ENCODE peak calls at places on chromosomes 13 and 19, in four cellular contexts. P is IMR-90, K is neuronal stem cell, B is mesendoderm. W is an unnamed sample.

GRCh38 chr13:25981060-25981459 is 70.8 kb downstream of the SHISA2 start:
- DNase-seq in P (no peak), K (no peak), B (no peak), W (no peak)

GRCh38 chr13:41588899-41589298 is 131.5 kb downstream of the RGCC start:
- DNase-seq in K (no peak), P (peak; percentile 97), B (peak; percentile 23), W (peak; percentile 93)

GRCh38 chr13:71028884-71029283 is 838.1 kb downstream of the DACH1 start:
- DNase-seq in P (no peak), B (no peak), K (no peak), W (no peak)

GRCh38 chr13:23723463-23723862 is 153.3 kb downstream of the TNFRSF19 start:
- DNase-seq in P (peak; percentile 78), K (no peak), B (no peak), W (peak; percentile 52)

GRCh38 chr13:95301135-95301946 is at the start of gene ABCC4:
- DNase-seq in B (peak; percentile 88), K (peak; percentile 73), P (peak; percentile 72), W (peak; percentile 89)

GRCh38 chr13:35908221-35908620 is 223.0 kb downstream of the DCLK1 start:
- DNase-seq in K (no peak), P (no peak), B (no peak), W (no peak)

GRCh38 chr19:36686365-36687213 is 823 bp upstream of the ZNF567 start:
- DNase-seq in B (peak; percentile 10), K (no peak), P (peak; percentile 5), W (peak; percentile 8)

GRCh38 chr19:55369651-55370304 is 485 bp downstream of the IL11 start:
- DNase-seq in P (peak; percentile 76), B (peak; percentile 92), K (peak; percentile 63), W (peak; percentile 85)

GRCh38 chr19:1867359-1867724 is 4.0 kb upstream of the KLF16 start:
- DNase-seq in K (no peak), B (no peak), P (no peak), W (no peak)

GRCh38 chr13:76715621-76716020 is 170.6 kb downstream of the KCTD12 start:
- DNase-seq in P (no peak), K (no peak), B (no peak), W (no peak)

GRCh38 chr13:42487221-42487620 is 86.7 kb upstream of the TNFSF11 start:
- DNase-seq in P (peak; percentile 21), K (no peak), B (no peak), W (no peak)

GRCh38 chr13:80399340-80400163 is 58.6 kb upstream of the SPRY2 start:
- DNase-seq in B (no peak), P (no peak), K (no peak), W (no peak)

GRCh38 chr13:29994911-29995601 is 144.6 kb upstream of the UBL3 start:
- DNase-seq in B (no peak), K (no peak), P (no peak), W (peak; percentile 14)

GRCh38 chr19:17304386-17305047 is 1.2 kb upstream of the MRPL34 start:
- DNase-seq in P (no peak), K (no peak), B (no peak), W (no peak)

GRCh38 chr19:17159466-17160393 is 55.4 kb upstream of the USE1 start:
- DNase-seq in K (no peak), P (peak; percentile 6), B (peak; percentile 61), W (no peak)

GRCh38 chr19:16849168-16849567 is 20.0 kb downstream of the SIN3B start:
- DNase-seq in K (no peak), P (peak; percentile 62), B (no peak), W (peak; percentile 45)

GRCh38 chr19:39916851-39917396 is 17.5 kb downstream of the FCGBP start:
- DNase-seq in B (no peak), K (no peak), P (no peak), W (no peak)

GRCh38 chr19:495440-496332 is 600 bp upstream of the MADCAM1 start:
- DNase-seq in B (peak; percentile 78), K (no peak), P (peak; percentile 39), W (peak; percentile 43)

GRCh38 chr13:113406321-113407102 is 42.6 kb upstream of the GRTP1 start:
- DNase-seq in P (no peak), K (no peak), B (no peak), W (no peak)

GRCh38 chr13:100409132-100409531 is 179.5 kb downstream of the GGACT start:
- DNase-seq in K (no peak), P (peak; percentile 8), B (peak; percentile 52), W (peak; percentile 28)

GRCh38 chr19:36136975-36137686 is 2.7 kb upstream of the CAPNS1 start:
- DNase-seq in K (no peak), B (peak; percentile 21), P (peak; percentile 23), W (no peak)

GRCh38 chr13:76271728-76272232 is 614.4 kb downstream of the KCTD12 start:
- DNase-seq in B (peak; percentile 63), P (peak; percentile 7), K (no peak), W (no peak)

GRCh38 chr13:53743906-53744305 is 715.3 kb downstream of the OLFM4 start:
- DNase-seq in P (no peak), B (peak; percentile 43), K (no peak), W (no peak)

GRCh38 chr19:32349724-32350475 is 4.5 kb downstream of the ZNF507 start:
- DNase-seq in B (no peak), K (no peak), P (peak; percentile 47), W (no peak)

GRCh38 chr13:33355470-33355869 is 69.9 kb upstream of the STARD13 start:
- DNase-seq in P (peak; percentile 55), B (no peak), K (no peak), W (peak; percentile 77)

GRCh38 chr13:101660711-101661110 is 208.2 kb downstream of the ITGBL1 start:
- DNase-seq in K (no peak), P (no peak), B (no peak), W (no peak)

GRCh38 chr19:51702754-51703654 is 9.9 kb downstream of the SPACA6 start:
- DNase-seq in K (no peak), B (peak; percentile 91), P (no peak), W (peak; percentile 28)

GRCh38 chr13:103067751-103068563 is 1.7 kb upstream of the SLC10A2 start:
- DNase-seq in B (peak; percentile 57), P (no peak), K (no peak), W (no peak)

GRCh38 chr19:16623576-16623975 is 4.4 kb downstream of the MED26 start:
- DNase-seq in P (no peak), K (no peak), B (no peak), W (no peak)

GRCh38 chr13:25292301-25292700 is 5.0 kb upstream of the MTMR6 start:
- DNase-seq in B (peak; percentile 48), P (peak; percentile 47), K (no peak), W (peak; percentile 33)

GRCh38 chr19:18995804-18996241 is 37.5 kb downstream of the SUGP2 start:
- DNase-seq in K (peak; percentile 38), B (peak; percentile 94), P (peak; percentile 96), W (peak; percentile 92)

GRCh38 chr13:64869539-64869938 is 2360.6 kb downstream of the PCDH9 start:
- DNase-seq in K (no peak), B (no peak), P (no peak), W (no peak)

GRCh38 chr19:30802424-30803013 is 430.3 kb downstream of the ZNF536 start:
- DNase-seq in B (no peak), K (no peak), P (no peak), W (no peak)

GRCh38 chr19:49224856-49225255 is 67.3 kb downstream of the TRPM4 start:
- DNase-seq in B (peak; percentile 84), K (peak; percentile 48), P (peak; percentile 57), W (peak; percentile 61)

GRCh38 chr13:106329941-106330340 is 205.5 kb downstream of the EFNB2 start:
- DNase-seq in B (peak; percentile 83), K (no peak), P (no peak), W (no peak)

GRCh38 chr13:24274452-24274971 is 34.9 kb upstream of the C1QTNF9 start:
- DNase-seq in B (no peak), K (no peak), P (peak; percentile 59), W (peak; percentile 86)

GRCh38 chr19:12318782-12319413 is 14.5 kb downstream of the ZNF563 start:
- DNase-seq in K (no peak), P (no peak), B (no peak), W (no peak)

GRCh38 chr19:12314553-12314952 is 18.9 kb downstream of the ZNF563 start:
- DNase-seq in P (no peak), B (no peak), K (no peak), W (no peak)
- H3K4me1 ChIP-seq in P (no peaks in the 10 kb centered on the region), B (no peaks in the 10 kb centered on the region), K (no peaks in the 10 kb centered on the region), W (no peaks in the 10 kb centered on the region)

DNA sequence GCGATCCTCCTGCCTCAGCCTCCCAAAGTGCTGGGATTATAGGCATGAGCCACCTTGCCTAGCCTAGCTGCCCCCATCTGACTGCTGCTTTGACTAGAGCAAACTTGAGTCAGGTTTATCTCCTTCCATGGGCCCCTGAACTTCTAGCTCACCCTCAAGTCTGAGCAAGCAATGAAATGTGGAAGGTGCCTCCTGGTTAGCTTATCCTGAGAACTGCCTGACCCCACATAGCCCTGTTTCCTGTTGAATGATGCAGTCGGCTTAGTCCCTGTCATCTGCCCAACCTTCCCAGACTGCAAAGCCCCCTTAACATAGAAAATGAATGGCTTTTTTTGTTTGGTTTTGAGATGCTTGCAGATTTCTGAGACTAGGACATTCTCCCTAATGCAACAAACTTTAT is 8.9 kb upstream of the TMEM160 start:
- DNase-seq in P (peak; percentile 76), K (no peak), B (no peak), W (peak; percentile 50)
- H3K23ac ChIP-seq in P (peak overlapping the region; percentile 64), K (no peak overlapping the region), B (no peak overlapping the region), W (no peak overlapping the region)

GRCh38 chr19:4144666-4145261 is 8.7 kb upstream of the CREB3L3 start:
- DNase-seq in B (no peak), K (no peak), P (peak; percentile 43), W (peak; percentile 45)
- H3K27ac ChIP-seq in B (no peak overlapping the region), K (no peak overlapping the region), P (no peak overlapping the region), W (no peak overlapping the region)

GRCh38 chr19:5959260-5960004 is 18.5 kb downstream of the RANBP3 start:
- DNase-seq in P (no peak), K (no peak), B (no peak), W (no peak)

GRCh38 chr19:5964816-5965565 is 12.9 kb downstream of the RANBP3 start:
- DNase-seq in K (no peak), B (no peak), P (no peak), W (no peak)

GRCh38 chr19:5960005-5961001 is 17.6 kb downstream of the RANBP3 start:
- DNase-seq in K (no peak), B (no peak), P (no peak), W (no peak)

GRCh38 chr19:5963855-5964254 is 14.1 kb downstream of the RANBP3 start:
- DNase-seq in B (no peak), P (no peak), K (no peak), W (no peak)

DNA sequence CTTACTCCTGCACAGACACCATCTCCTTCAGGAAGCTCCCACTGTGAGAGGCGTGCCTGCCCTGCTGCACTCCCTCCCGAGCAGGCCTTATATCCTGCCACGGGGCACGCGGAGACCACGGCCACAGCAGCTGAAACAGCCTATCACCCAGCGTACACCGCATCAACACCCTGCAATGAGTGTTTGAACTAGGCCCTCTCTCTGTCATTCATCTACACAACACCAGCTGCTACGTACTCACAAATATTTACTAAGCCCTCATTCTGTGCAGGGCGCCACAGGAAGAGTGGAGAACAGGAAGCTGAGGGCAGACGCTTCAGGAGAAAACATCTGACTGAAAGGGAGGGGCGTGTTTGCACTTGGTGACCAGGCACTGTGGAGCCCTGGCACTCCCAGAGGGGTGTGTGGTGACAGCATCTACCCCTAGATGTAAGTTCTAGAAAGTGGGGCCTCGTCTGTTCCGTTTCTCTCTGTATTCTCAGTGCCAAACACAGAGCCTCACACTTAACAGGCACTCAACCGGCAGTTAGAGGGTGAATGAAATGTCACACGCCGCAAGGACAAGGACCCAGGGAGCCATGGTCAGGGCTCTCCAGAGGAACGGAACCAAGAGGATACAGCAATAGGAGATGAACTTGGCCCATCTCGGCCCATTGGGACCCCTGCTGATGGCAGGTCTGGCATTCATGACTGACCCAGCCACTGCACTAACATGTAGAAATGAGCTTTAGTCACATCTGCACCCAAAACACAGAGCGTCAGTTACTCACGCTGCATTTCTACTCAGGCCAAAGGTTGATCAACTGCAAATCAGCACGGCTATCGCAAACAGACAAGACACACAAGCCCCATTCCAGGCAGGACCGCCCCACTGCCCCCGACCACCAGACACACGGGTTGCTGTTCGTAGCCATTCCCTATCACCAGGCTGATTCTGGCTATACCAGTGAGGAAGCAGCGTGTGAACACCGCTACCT is 15.7 kb downstream of the RANBP3 start:
- DNase-seq in K (no peak), P (peak; percentile 66), B (no peak), W (peak; percentile 88)
- H3K4me1 ChIP-seq in K (peaks cover 26% of the 10 kb centered on the region), P (peaks cover 51% of the 10 kb centered on the region), B (peaks cover 17% of the 10 kb centered on the region), W (peaks cover 41% of the 10 kb centered on the region)